ENCODE peak calls at places on chromosomes 5 and 9, in four cellular contexts. S is prostate gland, P is Peyer's patch, Y is adrenal gland. U is an unnamed sample.

GRCh38 chr5:151319334-151319733 is 15.8 kb upstream of the SLC36A3 start:
- DNase-seq in S (no peak), Y (peak; percentile 38), P (no peak), U (no peak)

GRCh38 chr5:36392818-36393217 is 91.1 kb upstream of the RANBP3L start:
- DNase-seq in Y (no peak), S (no peak), P (no peak), U (no peak)

GRCh38 chr9:127561491-127562270 is 50.4 kb upstream of the STXBP1 start:
- DNase-seq in Y (peak; percentile 95), P (peak; percentile 64), S (peak; percentile 76), U (no peak)

GRCh38 chr9:137095664-137096517 is 9.1 kb downstream of the MAN1B1 start:
- DNase-seq in S (no peak), Y (no peak), P (peak; percentile 70), U (peak; percentile 91)

GRCh38 chr5:624951-625230 is 12.8 kb downstream of the CEP72 start:
- DNase-seq in S (no peak), Y (no peak), P (no peak), U (peak; percentile 73)

GRCh38 chr5:39013938-39014337 is 60.3 kb downstream of the RICTOR start:
- DNase-seq in S (no peak), Y (no peak), P (no peak), U (no peak)

GRCh38 chr9:114694146-114694545 is 12.2 kb upstream of the TEX48 start:
- DNase-seq in Y (no peak), P (no peak), S (no peak), U (no peak)

GRCh38 chr9:99819123-99819483 is 2.6 kb upstream of the NR4A3 start:
- DNase-seq in Y (no peak), S (no peak), P (no peak), U (no peak)

GRCh38 chr5:37839441-37840035 is 303 bp downstream of the GDNF start:
- DNase-seq in S (no peak), Y (peak; percentile 66), P (no peak), U (no peak)

GRCh38 chr9:99365233-99365980 is 143.3 kb downstream of the SEC61B start:
- DNase-seq in S (no peak), P (no peak), Y (no peak), U (no peak)

GRCh38 chr5:82331557-82331956 is 53.4 kb upstream of the RPS23 start:
- DNase-seq in P (no peak), S (no peak), Y (no peak), U (no peak)

GRCh38 chr5:82332064-82332855 is 54.1 kb upstream of the RPS23 start:
- DNase-seq in Y (no peak), P (no peak), S (no peak), U (no peak)

GRCh38 chr5:82334856-82335255 is 56.7 kb upstream of the RPS23 start:
- DNase-seq in P (no peak), S (no peak), Y (no peak), U (no peak)

GRCh38 chr5:82334085-82334680 is 56.0 kb upstream of the RPS23 start:
- DNase-seq in S (no peak), Y (no peak), P (no peak), U (no peak)

DNA sequence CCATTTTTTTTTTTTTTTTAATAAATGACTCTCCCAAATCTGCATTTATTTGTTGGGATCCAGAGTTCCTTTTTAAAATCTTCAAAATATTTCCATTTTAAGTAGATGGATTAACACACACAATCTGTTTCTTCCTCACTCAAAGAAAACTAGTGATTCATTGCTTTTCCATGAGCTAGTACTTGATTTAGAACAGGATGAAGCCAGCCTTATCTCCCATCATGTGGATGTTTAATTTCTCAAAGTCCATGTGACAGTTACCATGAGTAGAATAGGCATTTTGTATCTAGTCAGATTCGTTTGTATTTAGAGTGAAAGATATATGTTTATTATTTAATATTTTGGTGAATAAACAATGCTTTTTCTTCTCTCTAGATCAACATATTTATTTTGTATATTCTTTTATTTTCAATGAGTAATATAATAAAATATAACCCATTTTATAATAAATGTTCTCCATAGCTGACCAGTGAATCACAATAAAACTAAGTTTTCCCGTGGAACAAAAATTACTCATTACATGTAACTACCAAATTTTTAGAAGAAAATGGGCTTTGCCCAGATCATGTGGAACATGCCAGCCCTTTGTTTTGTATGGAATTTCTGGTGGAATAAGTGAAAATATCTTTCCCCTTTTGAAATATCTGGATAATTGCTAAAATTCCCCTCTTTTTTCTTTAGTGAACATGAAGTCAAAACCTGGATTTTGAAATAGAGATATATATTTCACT is 54.9 kb upstream of the RPS23 start:
- DNase-seq in Y (no peak), S (no peak), P (no peak), U (no peak)
- H3K27ac ChIP-seq in Y (no peak overlapping the region), S (no peak overlapping the region), P (no peak overlapping the region), U (no peak overlapping the region)

GRCh38 chr9:79273311-79273710 is 298.5 kb upstream of the TLE4 start:
- DNase-seq in P (no peak), Y (no peak), S (no peak), U (no peak)
- TF ChIP-seq POLR2A in P (no peak), Y (no peak), S (no peak), U (no peak)

DNA sequence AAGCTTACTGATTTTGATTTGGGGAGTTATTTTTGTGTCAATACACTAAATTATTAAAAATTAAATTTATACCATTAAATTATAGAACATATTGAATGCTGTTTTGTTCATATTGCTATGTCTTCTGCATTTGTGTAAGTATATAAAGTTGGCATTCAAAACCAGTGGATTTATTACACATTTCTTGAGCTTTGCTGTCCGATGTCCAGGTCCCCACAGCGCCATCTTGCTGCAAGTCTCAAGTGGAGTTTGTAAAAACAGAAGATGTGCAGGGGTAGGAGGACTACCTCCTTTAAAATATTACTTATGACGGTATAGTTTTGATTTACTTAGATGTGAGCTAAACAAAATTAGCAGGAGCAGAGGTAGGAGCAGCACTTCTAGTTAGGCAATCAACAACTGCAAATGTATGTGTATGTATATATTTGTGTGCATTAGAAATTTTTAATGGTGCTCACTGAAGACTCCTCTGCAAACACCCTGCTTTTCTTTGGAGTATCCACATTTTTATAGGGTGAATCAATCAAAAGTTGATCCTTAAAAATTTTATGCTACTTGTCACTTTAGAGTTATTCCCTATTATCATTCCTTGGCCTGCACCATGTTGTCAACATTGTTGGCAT is 37.4 kb downstream of the CPEB4 start:
- DNase-seq in S (no peak), P (no peak), Y (no peak), U (peak; percentile 82)
- H3K4me1 ChIP-seq in S (peaks cover 12% of the 10 kb centered on the region), P (no peaks in the 10 kb centered on the region), Y (peaks cover 98% of the 10 kb centered on the region), U (peaks cover 89% of the 10 kb centered on the region)

GRCh38 chr9:84670106-84670800 is 724 bp downstream of the NTRK2 start:
- DNase-seq in S (no peak), P (no peak), Y (no peak), U (peak; percentile 72)
- H3K27ac ChIP-seq in S (peak overlapping the region; percentile 2), P (peak overlapping the region; percentile 4), Y (no peak overlapping the region), U (peak overlapping the region; percentile 74)

DNA sequence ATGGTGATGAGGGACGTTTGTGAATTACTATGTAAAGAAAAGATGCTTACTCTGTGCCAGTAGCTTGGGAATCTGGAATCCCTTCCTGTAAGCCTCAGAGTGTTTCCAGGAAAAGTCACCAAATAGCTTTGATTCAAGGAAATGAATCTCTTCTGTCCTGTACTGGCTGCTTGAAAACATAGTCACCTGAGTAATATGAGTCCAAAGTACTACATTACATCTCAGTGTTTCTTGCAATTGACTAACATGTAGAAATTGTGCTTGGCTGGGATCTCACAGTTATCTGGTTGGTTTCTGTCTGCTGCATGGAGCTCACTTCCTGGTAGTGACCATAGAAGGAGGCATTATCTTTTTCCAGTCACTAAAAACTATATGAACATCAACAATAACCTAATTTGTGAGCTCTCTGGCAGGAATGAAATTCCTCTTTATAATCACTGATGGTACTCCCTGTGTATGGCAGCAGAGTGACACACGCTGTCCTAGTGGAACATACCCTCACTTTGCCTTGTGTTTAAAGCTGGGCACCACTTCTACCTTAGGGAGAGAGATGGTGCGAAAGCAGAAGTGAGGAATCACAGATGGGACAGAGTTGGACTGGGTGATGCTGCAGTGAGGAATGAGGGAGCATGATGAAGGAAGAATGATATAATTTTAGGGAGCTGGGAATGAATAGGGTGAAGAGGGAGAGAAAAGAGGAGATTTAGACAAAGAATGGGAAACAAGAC is 568.5 kb downstream of the RAB3C start:
- DNase-seq in P (no peak), Y (no peak), S (no peak), U (no peak)
- TF ChIP-seq POLR2A in P (no peak), Y (no peak), S (no peak), U (no peak)

GRCh38 chr5:31381299-31381698 is 150.6 kb downstream of the DROSHA start:
- DNase-seq in P (no peak), Y (no peak), S (no peak), U (no peak)
- H3K4me1 ChIP-seq in P (no peaks in the 10 kb centered on the region), Y (no peaks in the 10 kb centered on the region), S (no peaks in the 10 kb centered on the region), U (no peaks in the 10 kb centered on the region)

GRCh38 chr5:56974241-56974640 is 22.3 kb upstream of the MIER3 start:
- DNase-seq in S (no peak), P (no peak), Y (no peak), U (no peak)
- H3K27ac ChIP-seq in S (no peak overlapping the region), P (no peak overlapping the region), Y (no peak overlapping the region), U (no peak overlapping the region)

DNA sequence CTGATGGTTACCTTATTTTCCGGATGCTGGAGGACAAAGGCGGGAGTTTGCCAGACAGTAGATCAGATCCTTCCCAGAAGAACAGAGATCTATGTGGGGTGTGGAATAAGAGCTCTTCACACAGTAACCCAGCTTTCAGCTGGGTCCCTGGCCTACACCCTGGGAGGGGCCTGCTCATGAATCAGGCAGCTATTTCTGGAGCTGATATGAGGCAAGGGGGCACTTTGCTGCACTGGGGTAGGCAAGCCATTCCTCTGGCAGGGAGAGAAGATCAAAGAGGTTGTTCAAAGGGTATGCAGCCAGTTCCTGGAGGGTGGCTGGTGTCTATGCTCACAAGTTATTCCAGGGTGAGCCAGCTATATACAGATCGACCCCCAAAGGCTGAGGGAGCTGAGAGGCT is 48.6 kb downstream of the CYSTM1 start:
- DNase-seq in S (no peak), Y (no peak), P (no peak), U (no peak)
- TF ChIP-seq POLR2A in S (no peak), Y (no peak), P (no peak), U (no peak)

U was measured in spleen.